ENCODE peak calls at places on chromosome 20, in ten cellular contexts. One of them, this sample, is unnamed.

GRCh38 chr20:17610566-17611289 is 40.9 kb downstream of the DSTN start:
- DNase-seq in lung: no peak
- DNase-seq in upper lobe of right lung: peak
- DNase-seq in left lung: peak
- DNase-seq in astrocyte of the spinal cord: no peak
- DNase-seq in uterus: no peak
- DNase-seq in neural progenitor cell: no peak
- DNase-seq in neural crest cell: no peak
- DNase-seq in AG04449: no peak
- DNase-seq in breast epithelium: peak
- DNase-seq in this sample: no peak

GRCh38 chr20:31489152-31489551 is 14.1 kb downstream of the REM1 start:
- DNase-seq in AG04449: no peak
- DNase-seq in left lung: no peak
- DNase-seq in upper lobe of right lung: no peak
- DNase-seq in neural crest cell: no peak
- DNase-seq in uterus: no peak
- DNase-seq in lung: no peak
- DNase-seq in astrocyte of the spinal cord: no peak
- DNase-seq in breast epithelium: no peak
- DNase-seq in neural progenitor cell: no peak
- DNase-seq in this sample: no peak

GRCh38 chr20:36398515-36398914 is 92.4 kb downstream of the DLGAP4 start:
- DNase-seq in AG04449: no peak
- DNase-seq in uterus: no peak
- DNase-seq in breast epithelium: no peak
- DNase-seq in astrocyte of the spinal cord: no peak
- DNase-seq in neural crest cell: no peak
- DNase-seq in neural progenitor cell: no peak
- DNase-seq in left lung: no peak
- DNase-seq in upper lobe of right lung: no peak
- DNase-seq in lung: no peak
- DNase-seq in this sample: no peak

GRCh38 chr20:1509237-1509636 is 18.0 kb upstream of the SIRPB2 start:
- DNase-seq in astrocyte of the spinal cord: peak
- DNase-seq in neural crest cell: no peak
- DNase-seq in lung: no peak
- DNase-seq in left lung: no peak
- DNase-seq in neural progenitor cell: peak
- DNase-seq in AG04449: no peak
- DNase-seq in upper lobe of right lung: no peak
- DNase-seq in breast epithelium: no peak
- DNase-seq in uterus: no peak
- DNase-seq in this sample: no peak

GRCh38 chr20:15339264-15339663 is 1001.9 kb upstream of the FLRT3 start:
- DNase-seq in lung: no peak
- DNase-seq in breast epithelium: no peak
- DNase-seq in uterus: no peak
- DNase-seq in neural progenitor cell: no peak
- DNase-seq in astrocyte of the spinal cord: no peak
- DNase-seq in left lung: no peak
- DNase-seq in upper lobe of right lung: no peak
- DNase-seq in AG04449: no peak
- DNase-seq in neural crest cell: no peak
- DNase-seq in this sample: no peak

GRCh38 chr20:36035720-36036119 is 67.3 kb downstream of the CNBD2 start:
- DNase-seq in AG04449: no peak
- DNase-seq in astrocyte of the spinal cord: no peak
- DNase-seq in neural crest cell: no peak
- DNase-seq in upper lobe of right lung: no peak
- DNase-seq in neural progenitor cell: no peak
- DNase-seq in breast epithelium: no peak
- DNase-seq in uterus: no peak
- DNase-seq in lung: no peak
- DNase-seq in left lung: no peak
- DNase-seq in this sample: no peak

GRCh38 chr20:35129647-35130069 is 17.5 kb downstream of the EDEM2 start:
- DNase-seq in left lung: no peak
- DNase-seq in uterus: no peak
- DNase-seq in lung: no peak
- DNase-seq in breast epithelium: no peak
- DNase-seq in astrocyte of the spinal cord: peak
- DNase-seq in upper lobe of right lung: no peak
- DNase-seq in neural crest cell: no peak
- DNase-seq in neural progenitor cell: no peak
- DNase-seq in AG04449: no peak
- DNase-seq in this sample: no peak

GRCh38 chr20:19815553-19815991 is 57.5 kb downstream of the RIN2 start:
- DNase-seq in neural progenitor cell: no peak
- DNase-seq in uterus: peak
- DNase-seq in AG04449: peak
- DNase-seq in neural crest cell: no peak
- DNase-seq in upper lobe of right lung: no peak
- DNase-seq in astrocyte of the spinal cord: peak
- DNase-seq in left lung: no peak
- DNase-seq in breast epithelium: no peak
- DNase-seq in lung: no peak
- DNase-seq in this sample: no peak

GRCh38 chr20:1844723-1845523 is 50.3 kb upstream of the SIRPA start:
- DNase-seq in left lung: no peak
- DNase-seq in breast epithelium: no peak
- DNase-seq in neural progenitor cell: no peak
- DNase-seq in AG04449: peak
- DNase-seq in upper lobe of right lung: peak
- DNase-seq in neural crest cell: no peak
- DNase-seq in lung: peak
- DNase-seq in uterus: peak
- DNase-seq in astrocyte of the spinal cord: peak
- DNase-seq in this sample: no peak

GRCh38 chr20:61757678-61758555 is 307.8 kb downstream of the TAF4 start:
- DNase-seq in left lung: no peak
- DNase-seq in uterus: no peak
- DNase-seq in astrocyte of the spinal cord: peak
- DNase-seq in upper lobe of right lung: peak
- DNase-seq in AG04449: no peak
- DNase-seq in neural progenitor cell: no peak
- DNase-seq in breast epithelium: no peak
- DNase-seq in neural crest cell: no peak
- DNase-seq in lung: no peak
- DNase-seq in this sample: no peak

GRCh38 chr20:53838311-53838873 is 232.0 kb downstream of the BCAS1 start:
- DNase-seq in neural crest cell: no peak
- DNase-seq in breast epithelium: no peak
- DNase-seq in uterus: no peak
- DNase-seq in lung: no peak
- DNase-seq in astrocyte of the spinal cord: no peak
- DNase-seq in AG04449: no peak
- DNase-seq in neural progenitor cell: no peak
- DNase-seq in left lung: no peak
- DNase-seq in upper lobe of right lung: no peak
- DNase-seq in this sample: no peak

GRCh38 chr20:61768926-61769832 is 296.5 kb downstream of the TAF4 start:
- DNase-seq in AG04449: no peak
- DNase-seq in upper lobe of right lung: no peak
- DNase-seq in neural progenitor cell: no peak
- DNase-seq in left lung: no peak
- DNase-seq in breast epithelium: no peak
- DNase-seq in uterus: no peak
- DNase-seq in lung: no peak
- DNase-seq in neural crest cell: no peak
- DNase-seq in astrocyte of the spinal cord: no peak
- DNase-seq in this sample: no peak

GRCh38 chr20:21693322-21693721 is 12.1 kb upstream of the PAX1 start:
- DNase-seq in left lung: no peak
- DNase-seq in uterus: no peak
- DNase-seq in upper lobe of right lung: no peak
- DNase-seq in lung: no peak
- DNase-seq in astrocyte of the spinal cord: no peak
- DNase-seq in neural crest cell: no peak
- DNase-seq in AG04449: no peak
- DNase-seq in neural progenitor cell: peak
- DNase-seq in breast epithelium: no peak
- DNase-seq in this sample: no peak
- TF ChIP-seq CTCF in left lung: no peak
- TF ChIP-seq CTCF in uterus: no peak
- TF ChIP-seq CTCF in upper lobe of right lung: no peak
- TF ChIP-seq CTCF in lung: no peak
- TF ChIP-seq CTCF in astrocyte of the spinal cord: no peak
- TF ChIP-seq CTCF in neural crest cell: peak
- TF ChIP-seq CTCF in AG04449: no peak
- TF ChIP-seq CTCF in neural progenitor cell: peak
- TF ChIP-seq CTCF in breast epithelium: no peak
- TF ChIP-seq CTCF in this sample: peak

DNA sequence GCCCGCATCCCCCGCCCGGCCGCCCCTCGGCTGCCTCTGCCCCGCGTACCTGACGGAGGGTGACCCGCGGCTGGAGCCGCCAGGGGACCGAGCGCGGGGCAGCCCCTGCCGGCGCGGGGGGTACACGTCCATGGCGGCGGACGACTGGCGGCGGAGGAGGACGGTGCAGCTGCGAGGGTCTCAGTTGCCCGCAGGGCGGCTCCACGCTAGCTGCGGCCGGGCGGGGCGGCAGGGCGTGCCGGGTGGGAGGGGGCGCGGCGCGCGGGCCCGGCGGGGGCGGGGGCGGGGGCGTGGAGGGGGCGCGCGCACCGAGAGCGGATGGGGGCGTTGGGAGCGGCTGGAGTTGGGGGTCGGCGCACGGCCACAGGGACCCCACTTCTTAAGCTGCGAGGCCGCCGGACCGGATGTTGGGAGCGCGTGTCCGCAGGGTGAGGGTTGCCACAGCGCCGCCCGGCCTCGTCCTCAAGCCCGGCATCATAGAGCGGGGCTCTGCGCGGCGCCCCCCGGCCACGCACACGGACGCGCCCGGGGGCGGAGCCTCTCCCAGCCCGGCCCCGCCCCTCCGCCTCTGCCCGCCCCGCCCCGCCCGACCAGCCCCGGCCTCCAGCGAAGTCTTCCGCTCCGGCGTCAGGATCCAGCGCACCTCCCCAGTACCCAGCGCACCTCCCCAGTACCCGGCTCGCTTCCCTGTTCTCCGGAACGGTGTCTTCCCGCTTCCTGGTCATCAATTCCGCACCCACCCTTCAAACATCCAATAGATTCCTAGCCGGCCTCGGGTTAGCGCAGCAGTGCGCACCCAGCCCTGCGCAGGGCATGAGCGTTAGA is at the start of gene DNAAF9:
- DNase-seq in uterus: peak
- DNase-seq in astrocyte of the spinal cord: peak
- DNase-seq in AG04449: no peak
- DNase-seq in breast epithelium: peak
- DNase-seq in neural crest cell: peak
- DNase-seq in lung: peak
- DNase-seq in left lung: peak
- DNase-seq in upper lobe of right lung: peak
- DNase-seq in neural progenitor cell: peak
- DNase-seq in this sample: peak
- TF ChIP-seq CTCF in uterus: peak
- TF ChIP-seq CTCF in astrocyte of the spinal cord: no peak
- TF ChIP-seq CTCF in AG04449: peak
- TF ChIP-seq CTCF in breast epithelium: peak
- TF ChIP-seq CTCF in neural crest cell: peak
- TF ChIP-seq CTCF in lung: no peak
- TF ChIP-seq CTCF in left lung: peak
- TF ChIP-seq CTCF in upper lobe of right lung: peak
- TF ChIP-seq CTCF in neural progenitor cell: peak
- TF ChIP-seq CTCF in this sample: peak

GRCh38 chr20:60455272-60455671 is 497.0 kb downstream of the CDH26 start:
- DNase-seq in upper lobe of right lung: no peak
- DNase-seq in neural crest cell: no peak
- DNase-seq in neural progenitor cell: no peak
- DNase-seq in lung: no peak
- DNase-seq in breast epithelium: no peak
- DNase-seq in left lung: no peak
- DNase-seq in astrocyte of the spinal cord: no peak
- DNase-seq in AG04449: no peak
- DNase-seq in uterus: no peak
- DNase-seq in this sample: no peak

GRCh38 chr20:60459212-60459611 is 501.0 kb downstream of the CDH26 start:
- DNase-seq in uterus: no peak
- DNase-seq in AG04449: no peak
- DNase-seq in upper lobe of right lung: no peak
- DNase-seq in neural crest cell: no peak
- DNase-seq in left lung: no peak
- DNase-seq in lung: no peak
- DNase-seq in astrocyte of the spinal cord: no peak
- DNase-seq in breast epithelium: no peak
- DNase-seq in neural progenitor cell: no peak
- DNase-seq in this sample: no peak

GRCh38 chr20:60454491-60454890 is 496.3 kb downstream of the CDH26 start:
- DNase-seq in left lung: no peak
- DNase-seq in neural crest cell: no peak
- DNase-seq in astrocyte of the spinal cord: no peak
- DNase-seq in neural progenitor cell: no peak
- DNase-seq in lung: no peak
- DNase-seq in upper lobe of right lung: no peak
- DNase-seq in breast epithelium: no peak
- DNase-seq in uterus: no peak
- DNase-seq in AG04449: no peak
- DNase-seq in this sample: no peak

GRCh38 chr20:60453388-60453787 is 495.2 kb downstream of the CDH26 start:
- DNase-seq in upper lobe of right lung: no peak
- DNase-seq in left lung: no peak
- DNase-seq in astrocyte of the spinal cord: no peak
- DNase-seq in neural progenitor cell: no peak
- DNase-seq in uterus: no peak
- DNase-seq in neural crest cell: no peak
- DNase-seq in AG04449: no peak
- DNase-seq in lung: no peak
- DNase-seq in breast epithelium: no peak
- DNase-seq in this sample: no peak

DNA sequence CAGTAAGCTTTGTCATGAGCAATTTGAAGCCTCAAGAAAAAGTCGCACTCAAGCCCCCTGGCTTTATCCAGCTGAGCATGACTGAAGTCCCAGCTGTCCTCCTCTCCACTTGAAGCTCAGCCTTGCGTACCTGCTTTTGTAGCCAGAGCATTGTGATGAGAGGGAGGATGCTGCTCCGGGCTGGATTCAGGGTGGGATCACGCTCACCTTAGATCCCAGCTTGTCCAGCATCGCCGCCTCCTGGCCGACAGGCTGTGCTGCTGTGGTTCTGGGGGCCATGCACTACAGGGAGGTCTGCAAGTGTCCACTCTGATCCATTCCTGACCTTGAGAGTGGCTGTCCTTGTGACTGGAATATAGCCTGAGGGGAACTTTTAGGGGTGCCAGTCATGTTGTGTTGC is 495.6 kb downstream of the CDH26 start:
- DNase-seq in breast epithelium: no peak
- DNase-seq in neural progenitor cell: peak
- DNase-seq in upper lobe of right lung: no peak
- DNase-seq in neural crest cell: no peak
- DNase-seq in lung: no peak
- DNase-seq in astrocyte of the spinal cord: no peak
- DNase-seq in uterus: no peak
- DNase-seq in left lung: no peak
- DNase-seq in AG04449: no peak
- DNase-seq in this sample: no peak
- TF ChIP-seq CTCF in breast epithelium: no peak
- TF ChIP-seq CTCF in neural progenitor cell: peak
- TF ChIP-seq CTCF in upper lobe of right lung: no peak
- TF ChIP-seq CTCF in neural crest cell: peak
- TF ChIP-seq CTCF in lung: no peak
- TF ChIP-seq CTCF in astrocyte of the spinal cord: peak
- TF ChIP-seq CTCF in uterus: no peak
- TF ChIP-seq CTCF in left lung: no peak
- TF ChIP-seq CTCF in AG04449: peak
- TF ChIP-seq CTCF in this sample: no peak

GRCh38 chr20:57291003-57291402 is 24.6 kb upstream of the BMP7 start:
- DNase-seq in neural crest cell: no peak
- DNase-seq in upper lobe of right lung: no peak
- DNase-seq in uterus: no peak
- DNase-seq in astrocyte of the spinal cord: no peak
- DNase-seq in lung: no peak
- DNase-seq in breast epithelium: no peak
- DNase-seq in AG04449: no peak
- DNase-seq in left lung: no peak
- DNase-seq in neural progenitor cell: no peak
- DNase-seq in this sample: no peak
- TF ChIP-seq CTCF in neural crest cell: no peak
- TF ChIP-seq CTCF in upper lobe of right lung: no peak
- TF ChIP-seq CTCF in uterus: no peak
- TF ChIP-seq CTCF in astrocyte of the spinal cord: no peak
- TF ChIP-seq CTCF in lung: no peak
- TF ChIP-seq CTCF in breast epithelium: no peak
- TF ChIP-seq CTCF in AG04449: no peak
- TF ChIP-seq CTCF in left lung: no peak
- TF ChIP-seq CTCF in neural progenitor cell: peak
- TF ChIP-seq CTCF in this sample: no peak

This sample was measured in mesothelial cell of epicardium.